ENCODE peak calls at places on chromosomes 4 and X, in nine cellular contexts. C is mesothelial cell of epicardium; E is AG10803; A is left lung; U is stomach; Z is GM13976; M is CD4-positive, alpha-beta T cell; F is AG04449; J is dorsolateral prefrontal cortex. V is an unnamed sample.

GRCh38 chr4:173167793-173168395 is 717 bp upstream of the GALNT7 start:
- DNase-seq in Z (peak), U (peak), C (peak), A (peak), J (peak), E (no peak), F (no peak), M (no peak), V (peak)

GRCh38 chrX:114619874-114620273 is 36.0 kb downstream of the HTR2C start:
- DNase-seq in M (no peak), J (no peak), Z (peak), A (no peak), U (no peak), C (no peak), F (no peak), E (peak), V (no peak)

GRCh38 chr4:113122066-113122465 is 72.6 kb downstream of the ANK2 start:
- DNase-seq in U (no peak), A (no peak), M (no peak), Z (no peak), J (no peak), C (no peak), E (no peak), F (no peak), V (no peak)

GRCh38 chr4:7973545-7973981 is 33.9 kb upstream of the AFAP1 start:
- DNase-seq in U (no peak), J (no peak), A (no peak), M (no peak), F (no peak), Z (no peak), C (no peak), E (peak), V (no peak)

GRCh38 chrX:17597836-17598434 is 139.4 kb upstream of the SCML1 start:
- DNase-seq in Z (no peak), U (peak), C (peak), M (no peak), E (peak), A (no peak), J (no peak), F (no peak), V (peak)

GRCh38 chr4:47031011-47031678 is at the start of gene GABRB1:
- DNase-seq in U (peak), A (peak), J (peak), E (peak), Z (no peak), F (no peak), C (peak), M (no peak), V (peak)

GRCh38 chrX:130497531-130497930 is 95.7 kb downstream of the RBMX2 start:
- DNase-seq in C (no peak), M (no peak), F (no peak), E (no peak), Z (no peak), A (no peak), J (peak), U (no peak), V (no peak)

GRCh38 chr4:8215001-8215427 is 15.9 kb downstream of the SH3TC1 start:
- DNase-seq in Z (no peak), C (no peak), A (peak), U (peak), E (peak), J (no peak), M (no peak), F (peak), V (no peak)

GRCh38 chr4:7769936-7770674 is 169.6 kb downstream of the AFAP1 start:
- DNase-seq in A (peak), E (peak), J (peak), U (no peak), C (no peak), Z (peak), M (no peak), F (no peak), V (no peak)

GRCh38 chr4:7868430-7868775 is 71.3 kb downstream of the AFAP1 start:
- DNase-seq in A (no peak), F (no peak), Z (no peak), E (no peak), C (no peak), J (no peak), U (no peak), M (no peak), V (no peak)

GRCh38 chr4:140928880-140929279 is 172.7 kb upstream of the TBC1D9 start:
- DNase-seq in C (no peak), U (no peak), A (no peak), E (peak), Z (no peak), M (no peak), F (no peak), J (no peak), V (no peak)

GRCh38 chr4:176302283-176303275 is 17.2 kb upstream of the SPCS3 start:
- DNase-seq in J (no peak), Z (no peak), F (peak), M (no peak), A (no peak), C (no peak), U (no peak), E (peak), V (no peak)

GRCh38 chr4:17066972-17067371 is 168.5 kb upstream of the LDB2 start:
- DNase-seq in F (peak), U (no peak), E (peak), J (peak), Z (no peak), C (no peak), A (no peak), M (no peak), V (no peak)

GRCh38 chr4:64503945-64504675 is 94.9 kb upstream of the TECRL start:
- DNase-seq in A (no peak), Z (no peak), U (no peak), E (no peak), M (no peak), F (no peak), J (no peak), C (no peak), V (no peak)

GRCh38 chrX:103343105-103343504 is 13.1 kb downstream of the TCEAL7 start:
- DNase-seq in Z (peak), A (no peak), J (no peak), M (peak), E (peak), C (no peak), F (no peak), U (peak), V (no peak)

GRCh38 chr4:102663073-102663472 is 97.7 kb downstream of the MANBA start:
- DNase-seq in F (peak), C (no peak), U (no peak), J (no peak), A (no peak), Z (no peak), E (peak), M (no peak), V (no peak)

GRCh38 chrX:108235990-108236389 is 144.4 kb downstream of the ATG4A start:
- DNase-seq in E (no peak), J (no peak), M (no peak), U (no peak), Z (no peak), F (no peak), C (no peak), A (no peak), V (no peak)

GRCh38 chr4:53306729-53307128 is 59.1 kb downstream of the SCFD2 start:
- DNase-seq in M (no peak), F (peak), C (no peak), J (no peak), U (no peak), A (no peak), E (peak), Z (no peak), V (no peak)

GRCh38 chr4:189305500-189305899 is 635.2 kb upstream of the FRG1 start:
- DNase-seq in E (no peak), U (no peak), A (no peak), J (no peak), M (no peak), C (no peak), Z (no peak), F (no peak), V (no peak)

GRCh38 chrX:50470103-50471031 is at the start of gene DGKK:
- DNase-seq in J (no peak), E (no peak), M (no peak), F (no peak), A (peak), C (peak), U (no peak), Z (no peak), V (no peak)

GRCh38 chrX:139304471-139304870 is 226.1 kb upstream of the F9 start:
- DNase-seq in C (no peak), M (no peak), E (no peak), F (no peak), U (no peak), J (no peak), Z (no peak), A (no peak), V (no peak)

GRCh38 chrX:73563740-73564073 is 710 bp downstream of the CHIC1 start:
- DNase-seq in F (no peak), J (no peak), E (peak), U (no peak), Z (peak), A (no peak), M (no peak), C (no peak), V (no peak)

GRCh38 chrX:21369613-21370012 is 4.6 kb upstream of the CNKSR2 start:
- DNase-seq in F (no peak), A (no peak), M (no peak), C (no peak), Z (no peak), U (no peak), J (no peak), E (no peak), V (no peak)

GRCh38 chrX:16610121-16610565 is 39.8 kb upstream of the S100G start:
- DNase-seq in C (no peak), M (no peak), Z (no peak), U (no peak), F (peak), E (peak), J (no peak), A (no peak), V (no peak)

GRCh38 chrX:153739754-153740486 is 15.3 kb downstream of the ABCD1 start:
- DNase-seq in U (no peak), C (no peak), Z (no peak), M (no peak), J (no peak), A (no peak), E (no peak), F (no peak), V (no peak)

GRCh38 chrX:39261446-39262147 is 460.3 kb downstream of the MID1IP1 start:
- DNase-seq in Z (peak), J (no peak), F (no peak), M (no peak), E (peak), A (no peak), U (no peak), C (no peak), V (no peak)

GRCh38 chr4:173009129-173009823 is 159.3 kb upstream of the GALNT7 start:
- DNase-seq in M (no peak), A (no peak), J (no peak), U (no peak), F (no peak), C (no peak), E (no peak), Z (no peak), V (no peak)

GRCh38 chr4:166078956-166079355 is 205.9 kb downstream of the TLL1 start:
- DNase-seq in C (no peak), E (no peak), Z (no peak), J (no peak), A (no peak), F (no peak), U (no peak), M (no peak), V (no peak)

GRCh38 chrX:130091976-130092522 is 18.2 kb downstream of the ELF4 start:
- DNase-seq in Z (peak), M (peak), F (no peak), J (no peak), E (no peak), C (no peak), U (peak), A (peak), V (peak)

GRCh38 chr4:39037491-39037825 is 5.2 kb upstream of the TMEM156 start:
- DNase-seq in E (no peak), A (no peak), Z (no peak), J (no peak), M (no peak), C (no peak), F (no peak), U (no peak), V (no peak)

GRCh38 chr4:24547979-24548378 is 36.4 kb downstream of the DHX15 start:
- DNase-seq in M (no peak), J (no peak), A (no peak), E (no peak), U (no peak), F (no peak), Z (no peak), C (no peak), V (no peak)

GRCh38 chrX:20237864-20238263 is 28.8 kb downstream of the RPS6KA3 start:
- DNase-seq in M (no peak), A (no peak), C (no peak), Z (no peak), F (no peak), U (no peak), E (no peak), J (no peak), V (no peak)

GRCh38 chrX:105211051-105211575 is 9.4 kb downstream of the TEX13A start:
- DNase-seq in M (no peak), U (no peak), C (no peak), F (no peak), Z (no peak), J (no peak), E (no peak), A (no peak), V (no peak)

GRCh38 chr4:188781655-188782054 is 642.4 kb downstream of the TRIML1 start:
- DNase-seq in C (no peak), Z (no peak), E (no peak), M (no peak), U (peak), J (no peak), A (no peak), F (no peak), V (no peak)

GRCh38 chr4:70721747-70722146 is at the start of gene RUFY3:
- DNase-seq in M (no peak), E (peak), Z (no peak), J (peak), C (no peak), F (peak), U (no peak), A (no peak), V (no peak)

GRCh38 chr4:108081251-108081650 is 87.5 kb downstream of the LEF1 start:
- DNase-seq in F (no peak), U (no peak), A (no peak), C (no peak), E (no peak), J (no peak), Z (no peak), M (no peak), V (no peak)

GRCh38 chr4:133152330-133152791 is 3.3 kb downstream of the PCDH10 start:
- DNase-seq in U (no peak), J (no peak), A (peak), E (no peak), Z (no peak), F (no peak), M (no peak), C (no peak), V (no peak)

GRCh38 chr4:83240379-83240875 is 44.2 kb downstream of the COQ2 start:
- DNase-seq in F (no peak), A (no peak), Z (no peak), M (no peak), E (peak), C (no peak), U (no peak), J (no peak), V (no peak)

GRCh38 chrX:121831601-121832000 is 784.2 kb downstream of the GLUD2 start:
- DNase-seq in F (no peak), E (peak), J (no peak), C (no peak), U (no peak), M (no peak), Z (no peak), A (no peak), V (no peak)

DNA sequence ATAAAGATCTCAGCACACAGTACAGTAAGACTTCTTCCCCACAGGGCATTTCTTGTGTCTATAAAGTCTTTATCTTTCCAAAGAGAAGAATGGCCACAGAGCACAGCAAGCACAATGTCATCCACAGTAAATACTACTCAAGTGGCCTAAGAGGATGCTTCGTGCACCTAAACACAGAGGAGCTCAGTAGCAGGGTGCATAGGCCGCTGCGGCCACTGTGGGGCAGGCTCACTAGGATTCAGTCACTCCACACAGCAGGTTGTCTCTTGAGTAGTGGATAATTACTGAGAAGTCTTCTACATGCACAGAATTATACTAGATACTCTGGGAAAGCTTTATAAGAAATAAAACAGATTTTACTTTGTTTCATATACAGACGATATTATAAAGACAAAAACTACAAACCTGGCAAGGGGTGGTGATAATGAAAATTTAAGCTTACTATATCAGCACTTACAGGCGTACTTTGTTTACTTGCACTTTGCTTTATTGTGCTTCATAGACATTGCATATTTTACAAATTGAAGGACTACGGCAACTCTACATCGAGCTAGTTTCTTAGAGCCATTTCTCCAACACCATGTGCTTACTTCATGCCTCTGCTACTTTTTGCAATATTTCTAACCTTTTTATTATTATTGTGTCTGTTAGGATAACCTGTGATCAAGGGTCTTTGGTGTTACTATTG is 78.5 kb downstream of the PRDM5 start:
- DNase-seq in J (no peak), Z (no peak), E (no peak), M (no peak), A (peak), C (no peak), F (no peak), U (no peak), V (peak)
- TF ChIP-seq CTCF in J (peak), Z (no peak), E (peak), M (no peak), A (peak), C (no peak), F (peak), U (no peak), V (peak)

GRCh38 chr4:74378573-74378972 is 13.6 kb downstream of the EREG start:
- DNase-seq in E (no peak), J (no peak), M (no peak), F (no peak), C (no peak), U (no peak), Z (no peak), A (no peak), V (no peak)

GRCh38 chr4:74377714-74378113 is 12.8 kb downstream of the EREG start:
- DNase-seq in A (no peak), E (no peak), C (no peak), F (no peak), J (no peak), Z (no peak), M (no peak), U (no peak), V (no peak)

GRCh38 chr4:74375824-74376426 is 11.0 kb downstream of the EREG start:
- DNase-seq in A (no peak), F (no peak), Z (no peak), E (no peak), C (no peak), M (no peak), U (peak), J (no peak), V (no peak)

GRCh38 chr4:74374561-74375327 is 9.8 kb downstream of the EREG start:
- DNase-seq in Z (no peak), M (no peak), E (peak), C (no peak), U (peak), F (peak), A (peak), J (no peak), V (peak)

DNA sequence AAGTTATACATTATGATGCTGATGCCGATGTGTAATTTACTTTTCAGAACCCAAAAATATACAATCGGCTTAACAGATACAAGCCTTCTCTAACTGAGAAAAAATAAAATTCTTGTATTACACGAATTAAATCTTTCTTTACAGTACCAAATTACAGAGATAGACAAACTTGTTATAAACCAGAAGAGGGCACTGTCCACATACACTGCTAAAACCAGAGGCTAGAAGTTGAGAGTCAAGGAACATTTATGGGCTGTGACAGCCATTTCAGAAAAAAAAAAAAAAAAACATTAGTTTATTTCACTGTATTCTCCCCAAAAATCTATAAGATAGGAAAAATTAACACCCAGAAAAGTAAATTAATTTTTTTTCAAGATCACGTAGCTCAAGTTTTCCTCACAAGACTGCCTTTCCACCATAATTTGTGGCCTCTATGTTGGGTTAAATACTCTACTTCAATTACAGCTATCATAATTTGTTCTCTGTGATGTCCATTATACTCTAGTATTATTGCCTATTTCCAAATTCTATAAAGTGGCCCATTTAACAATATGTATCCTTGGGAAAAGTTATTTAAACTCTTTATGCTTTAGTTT is 12.0 kb downstream of the EREG start:
- DNase-seq in Z (peak), F (no peak), U (no peak), A (no peak), E (peak), J (no peak), M (no peak), C (no peak), V (no peak)
- TF ChIP-seq CTCF in Z (no peak), F (peak), U (peak), A (peak), E (peak), J (peak), M (peak), C (peak), V (peak)

GRCh38 chrX:135480076-135480475 is 40.4 kb upstream of the INTS6L start:
- DNase-seq in M (no peak), F (no peak), E (no peak), U (no peak), Z (no peak), A (no peak), C (no peak), J (no peak), V (no peak)

GRCh38 chrX:135476378-135476777 is 44.1 kb upstream of the INTS6L start:
- DNase-seq in J (no peak), F (no peak), Z (no peak), U (no peak), E (no peak), C (no peak), A (no peak), M (no peak), V (no peak)

GRCh38 chrX:135481696-135482179 is 38.7 kb upstream of the INTS6L start:
- DNase-seq in J (no peak), F (no peak), E (no peak), M (no peak), U (no peak), Z (no peak), C (no peak), A (no peak), V (no peak)

DNA sequence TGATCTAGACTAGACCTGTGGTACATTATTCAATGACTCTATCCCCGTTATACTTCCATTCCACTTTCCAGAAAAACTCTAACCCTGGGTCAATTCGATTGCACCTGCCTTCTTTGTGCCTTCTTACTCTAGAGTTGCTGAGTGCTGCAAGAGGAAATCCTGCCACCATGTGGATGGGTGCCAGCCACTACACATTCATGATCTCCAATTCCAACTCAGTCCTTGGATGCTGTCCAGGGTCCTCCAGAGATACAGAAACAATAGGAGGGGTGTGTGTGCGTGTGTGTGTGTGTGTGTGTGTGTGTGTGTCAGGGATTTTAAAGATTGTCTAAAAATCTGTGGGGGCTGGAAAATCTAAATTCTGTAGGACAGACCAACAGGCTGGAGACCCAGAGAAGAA is 42.9 kb upstream of the INTS6L start:
- DNase-seq in F (peak), J (peak), U (peak), M (peak), C (no peak), E (peak), Z (no peak), A (no peak), V (peak)
- TF ChIP-seq CTCF in F (peak), J (peak), U (no peak), M (no peak), C (no peak), E (no peak), Z (peak), A (no peak), V (peak)

GRCh38 chrX:54439967-54440871 is at the start of gene TSR2:
- DNase-seq in M (peak), C (peak), A (peak), J (peak), E (peak), F (peak), U (peak), Z (peak), V (peak)
- TF ChIP-seq CTCF in M (no peak), C (no peak), A (no peak), J (no peak), E (peak), F (no peak), U (no peak), Z (no peak), V (no peak)

GRCh38 chr4:5790546-5790857 is 79.5 kb downstream of the EVC start:
- DNase-seq in A (no peak), M (no peak), E (no peak), F (no peak), J (no peak), C (no peak), Z (no peak), U (no peak), V (no peak)
- TF ChIP-seq CTCF in A (no peak), M (no peak), E (no peak), F (no peak), J (no peak), C (no peak), Z (no peak), U (no peak), V (no peak)